ENCODE peak calls at places on chromosomes 5 and 9, in nine cellular contexts. D is cardiac muscle cell, Z is neural progenitor cell, G is ovary, E is heart right ventricle, X is transverse colon, A is adrenal gland, J is GM23248, S is small intestine. L is an unnamed sample.

GRCh38 chr9:132798817-132799790 is 79.0 kb downstream of the AK8 start:
- DNase-seq in Z (no peak), E (no peak), D (no peak), X (peak; percentile 71), A (peak; percentile 85), S (peak; percentile 37), G (peak; percentile 39), J (no peak), L (no peak)

GRCh38 chr5:58683567-58683966 is 100.7 kb downstream of the RAB3C start:
- DNase-seq in X (no peak), E (no peak), J (no peak), G (no peak), A (no peak), Z (no peak), S (no peak), D (no peak), L (no peak)

GRCh38 chr9:14692536-14692917 is 705 bp downstream of the ZDHHC21 start:
- DNase-seq in D (no peak), G (no peak), S (no peak), Z (no peak), X (no peak), A (no peak), E (no peak), J (peak; percentile 36), L (no peak)

GRCh38 chr5:140628711-140629110 is 4.3 kb downstream of the CD14 start:
- DNase-seq in G (no peak), E (no peak), A (no peak), Z (no peak), S (no peak), X (no peak), J (peak; percentile 17), D (no peak), L (no peak)

GRCh38 chr5:148957591-148958202 is 105.2 kb downstream of the SH3TC2 start:
- DNase-seq in S (peak; percentile 15), X (peak; percentile 34), A (no peak), J (peak; percentile 58), E (no peak), Z (peak; percentile 85), D (peak; percentile 24), G (no peak), L (no peak)

GRCh38 chr9:14563902-14564578 is 129.2 kb downstream of the ZDHHC21 start:
- DNase-seq in A (no peak), S (no peak), Z (peak; percentile 26), E (no peak), D (no peak), X (no peak), G (no peak), J (no peak), L (no peak)

GRCh38 chr9:94805585-94805984 is 79.1 kb downstream of the AOPEP start:
- DNase-seq in X (peak; percentile 53), E (no peak), Z (no peak), D (peak; percentile 88), G (no peak), J (peak; percentile 96), A (no peak), S (peak; percentile 86), L (no peak)

GRCh38 chr9:126664893-126665695 is 51.4 kb downstream of the LMX1B start:
- DNase-seq in S (no peak), G (no peak), J (no peak), X (no peak), D (no peak), E (no peak), Z (peak; percentile 87), A (no peak), L (no peak)

GRCh38 chr9:131273146-131273545 is 3.2 kb downstream of the FAM78A start:
- DNase-seq in J (no peak), G (no peak), E (peak; percentile 85), S (no peak), A (no peak), Z (no peak), X (peak; percentile 32), D (no peak), L (no peak)

GRCh38 chr9:29822458-29822857 is 2249.2 kb upstream of the C9orf72 start:
- DNase-seq in S (no peak), D (no peak), Z (no peak), G (no peak), X (no peak), J (no peak), E (no peak), A (no peak), L (no peak)

GRCh38 chr9:37309136-37309535 is 113.4 kb upstream of the GRHPR start:
- DNase-seq in E (no peak), Z (peak; percentile 46), G (no peak), S (peak; percentile 16), A (peak; percentile 8), D (peak; percentile 6), J (peak; percentile 39), X (peak; percentile 23), L (no peak)

GRCh38 chr9:108953983-108954574 is 19.9 kb downstream of the ABITRAM start:
- DNase-seq in X (no peak), Z (peak; percentile 42), G (no peak), A (no peak), E (peak; percentile 23), S (peak; percentile 39), D (peak; percentile 69), J (peak; percentile 68), L (no peak)

GRCh38 chr5:119063579-119064379 is 7.1 kb upstream of the DMXL1 start:
- DNase-seq in Z (no peak), E (no peak), G (no peak), S (peak; percentile 84), D (peak; percentile 86), A (no peak), J (peak; percentile 45), X (no peak), L (no peak)
- H3K4me3 ChIP-seq in Z (no peak overlapping the region), E (no peak overlapping the region), G (no peak overlapping the region), S (no peak overlapping the region), D (no peak overlapping the region), A (no peak overlapping the region), J (no peak overlapping the region), X (no peak overlapping the region), L (no peak overlapping the region)

GRCh38 chr9:5482194-5482593 is 28.1 kb upstream of the PDCD1LG2 start:
- DNase-seq in A (no peak), D (no peak), Z (no peak), X (no peak), G (no peak), S (no peak), E (no peak), J (no peak), L (no peak)

GRCh38 chr9:5488616-5489015 is 21.7 kb upstream of the PDCD1LG2 start:
- DNase-seq in S (no peak), A (no peak), Z (no peak), X (no peak), G (no peak), D (peak; percentile 26), E (no peak), J (no peak), L (no peak)

GRCh38 chr9:5486988-5487387 is 23.3 kb upstream of the PDCD1LG2 start:
- DNase-seq in A (no peak), J (no peak), E (no peak), Z (no peak), G (no peak), S (no peak), X (no peak), D (no peak), L (no peak)

GRCh38 chr9:5481744-5482027 is 28.6 kb upstream of the PDCD1LG2 start:
- DNase-seq in D (no peak), X (no peak), E (no peak), S (no peak), A (no peak), J (no peak), G (no peak), Z (no peak), L (no peak)

DNA sequence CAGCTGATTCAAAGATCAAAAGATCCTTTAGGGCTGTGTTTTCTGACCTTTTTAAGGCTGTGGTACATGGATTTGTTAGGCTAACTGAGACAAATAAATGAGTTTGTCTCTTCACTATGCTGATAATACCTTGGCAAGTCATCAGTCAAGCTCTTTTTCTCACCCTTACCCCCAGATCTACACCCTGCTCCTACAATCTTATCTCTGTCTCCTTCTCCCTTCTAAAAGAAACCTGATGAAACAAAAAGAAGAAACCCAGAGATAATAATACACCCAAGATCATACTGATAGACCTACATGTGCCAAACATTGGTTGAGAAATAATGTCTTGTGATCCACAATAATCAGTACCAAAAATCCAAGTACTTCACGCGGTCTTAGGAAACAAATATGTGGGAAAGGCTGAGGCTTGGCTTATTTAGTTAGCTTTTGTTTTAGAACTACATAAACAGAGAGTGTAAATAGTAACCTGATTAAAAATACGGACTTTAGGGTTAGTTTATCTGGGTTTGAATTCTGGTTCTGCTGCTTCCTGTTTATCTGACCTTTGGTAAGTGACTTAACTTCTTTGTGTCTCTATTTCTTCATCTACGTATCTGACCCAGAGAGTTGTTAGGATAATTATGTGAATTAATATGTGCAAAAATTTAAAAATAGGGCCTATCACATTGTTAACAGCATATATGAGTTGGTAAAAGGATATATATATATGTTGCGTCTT is 24.8 kb upstream of the PDCD1LG2 start:
- DNase-seq in Z (no peak), E (no peak), X (no peak), D (no peak), S (no peak), G (no peak), A (no peak), J (no peak), L (no peak)
- H3K9me3 ChIP-seq in Z (no peaks in the 10 kb centered on the region), E (no peaks in the 10 kb centered on the region), X (no peaks in the 10 kb centered on the region), D (no peaks in the 10 kb centered on the region), S (no peaks in the 10 kb centered on the region), G (no peaks in the 10 kb centered on the region), A (no peaks in the 10 kb centered on the region), J (no peaks in the 10 kb centered on the region), L (peaks cover 2% of the 10 kb centered on the region)

DNA sequence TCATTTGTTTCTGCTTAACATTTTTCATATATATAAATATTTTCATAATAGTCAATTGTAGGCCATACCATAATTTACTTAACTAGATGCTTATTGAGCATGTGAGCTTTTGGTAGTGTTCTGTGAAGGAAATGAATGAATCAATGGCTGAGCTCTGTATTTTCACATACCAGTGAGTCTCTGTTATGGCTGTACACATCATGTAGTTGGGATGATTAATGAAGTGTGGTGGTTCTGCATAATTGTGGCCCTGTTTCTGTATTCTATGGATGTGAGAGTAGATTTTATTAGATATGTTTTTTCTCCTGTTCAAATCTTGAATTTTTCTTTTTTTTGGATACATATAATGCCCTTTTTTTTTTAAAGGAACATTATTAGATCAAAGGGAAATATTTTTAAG is 56.2 kb downstream of the CTNNA1 start:
- DNase-seq in X (no peak), S (no peak), Z (no peak), J (peak; percentile 63), E (no peak), A (no peak), D (no peak), G (no peak), L (no peak)
- H3K4me1 ChIP-seq in X (peaks cover 4% of the 10 kb centered on the region), S (no peaks in the 10 kb centered on the region), Z (no peaks in the 10 kb centered on the region), J (peaks cover 8% of the 10 kb centered on the region), E (peaks cover 9% of the 10 kb centered on the region), A (peaks cover 8% of the 10 kb centered on the region), D (no peaks in the 10 kb centered on the region), G (no peaks in the 10 kb centered on the region), L (peaks cover under 1% of the 10 kb centered on the region)

DNA sequence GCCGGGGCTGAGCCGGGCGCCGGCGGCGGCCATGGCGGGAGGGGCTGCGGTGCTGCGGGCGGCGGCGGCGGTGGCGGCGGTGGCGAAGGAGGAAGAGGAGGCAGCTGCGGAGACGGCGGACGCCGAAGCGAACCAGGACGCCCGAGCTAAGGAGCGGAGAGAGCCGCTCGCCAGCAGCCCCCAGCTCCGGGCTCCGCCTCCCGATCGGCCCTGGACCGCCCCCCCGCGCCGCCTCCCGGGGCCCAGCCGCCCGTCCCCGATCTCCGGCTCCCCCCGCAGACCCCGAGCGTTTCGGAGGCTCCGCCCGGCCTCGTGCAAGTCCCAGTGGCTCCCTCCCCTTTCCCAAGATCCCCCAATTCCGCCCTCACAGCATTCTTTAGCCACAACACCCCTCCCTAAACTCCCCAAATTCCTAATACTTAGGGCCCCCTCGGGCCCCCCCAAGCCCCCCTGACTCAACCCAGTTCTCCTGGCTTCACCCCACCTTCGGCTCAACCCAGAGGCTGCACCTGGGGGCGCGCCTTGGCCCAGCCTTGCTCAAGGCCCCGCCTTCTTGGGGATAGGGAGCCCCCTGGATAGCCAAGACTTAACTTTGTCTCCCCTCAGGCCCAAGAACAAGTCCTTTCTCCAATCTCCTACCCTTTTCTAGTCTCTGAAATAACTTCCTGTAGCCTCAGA is at the start of gene ASTN2:
- DNase-seq in S (no peak), A (peak; percentile 18), X (no peak), G (peak; percentile 35), J (no peak), E (no peak), Z (peak; percentile 68), D (peak; percentile 12), L (peak; percentile 80)
- H3K4me3 ChIP-seq in S (peak within 1 kb of the TSS; percentile 3), A (no peak within 1 kb of the TSS), X (peak within 1 kb of the TSS; percentile 37), G (peak within 1 kb of the TSS; percentile 26), J (peak within 1 kb of the TSS; percentile 62), E (peak within 1 kb of the TSS; percentile 51), Z (peak within 1 kb of the TSS; percentile 65), D (peak within 1 kb of the TSS; percentile 41), L (peak within 1 kb of the TSS; percentile 70)

L was measured in aorta.